ENCODE peak calls at places on chromosomes 5 and 9, in four cellular contexts. L is dorsolateral prefrontal cortex, Q is bronchial epithelial cell, M is D341Med. C is an unnamed sample.

GRCh38 chr5:130102995-130103394 is 198.7 kb downstream of the CHSY3 start:
- DNase-seq in M (no peak), Q (no peak), L (no peak), C (no peak)

GRCh38 chr5:118921946-118922345 is 66.4 kb downstream of the DTWD2 start:
- DNase-seq in Q (no peak), M (no peak), L (no peak), C (no peak)

GRCh38 chr9:5863092-5863746 is 27.5 kb upstream of the MLANA start:
- DNase-seq in Q (no peak), M (no peak), L (no peak), C (no peak)

GRCh38 chr5:65858316-65858715 is 68.1 kb upstream of the ERBIN start:
- DNase-seq in M (no peak), L (no peak), Q (peak; percentile 67), C (no peak)

GRCh38 chr9:32577316-32577715 is 4.4 kb upstream of the NDUFB6 start:
- DNase-seq in M (no peak), L (no peak), Q (no peak), C (no peak)

GRCh38 chr5:40652441-40653220 is 27.1 kb upstream of the PTGER4 start:
- DNase-seq in Q (no peak), L (no peak), M (no peak), C (no peak)

GRCh38 chr5:119682372-119682771 is 53.0 kb downstream of the FAM170A start:
- DNase-seq in L (no peak), M (no peak), Q (no peak), C (no peak)

GRCh38 chr5:34686762-34687268 is 30.7 kb downstream of the RAI14 start:
- DNase-seq in M (no peak), L (no peak), Q (peak; percentile 99), C (peak; percentile 94)

GRCh38 chr5:76716456-76717157 is 681 bp downstream of the F2R start:
- DNase-seq in L (no peak), M (peak; percentile 52), Q (no peak), C (no peak)

GRCh38 chr5:386432-387341 is 56.3 kb upstream of the EXOC3 start:
- DNase-seq in Q (no peak), L (peak; percentile 10), M (peak; percentile 13), C (no peak)

GRCh38 chr9:128061305-128061704 is 5.8 kb downstream of the NAIF1 start:
- DNase-seq in Q (no peak), M (no peak), L (no peak), C (no peak)

GRCh38 chr5:29905626-29906353 is 1287.7 kb upstream of the CDH6 start:
- DNase-seq in M (no peak), L (no peak), Q (no peak), C (no peak)

GRCh38 chr9:113148996-113149960 is 1.5 kb upstream of the SLC31A2 start:
- DNase-seq in L (no peak), M (no peak), Q (no peak), C (no peak)

GRCh38 chr5:16867585-16867953 is 68.5 kb downstream of the MYO10 start:
- DNase-seq in M (no peak), L (no peak), Q (no peak), C (no peak)

GRCh38 chr9:114655689-114656088 is 1.9 kb downstream of the TEX53 start:
- DNase-seq in L (no peak), Q (no peak), M (no peak), C (no peak)

GRCh38 chr5:77560677-77561263 is 68.7 kb upstream of the WDR41 start:
- DNase-seq in L (no peak), M (peak; percentile 51), Q (peak; percentile 51), C (no peak)

GRCh38 chr5:64569880-64570279 is 64.1 kb downstream of the RGS7BP start:
- DNase-seq in M (no peak), L (no peak), Q (peak; percentile 21), C (no peak)

GRCh38 chr5:38633505-38633904 is 77.1 kb upstream of the LIFR start:
- DNase-seq in L (no peak), M (no peak), Q (no peak), C (no peak)

GRCh38 chr5:114702731-114703130 is 340.9 kb downstream of the KCNN2 start:
- DNase-seq in L (no peak), M (no peak), Q (no peak), C (no peak)

GRCh38 chr5:84693256-84693655 is 308.6 kb upstream of the EDIL3 start:
- DNase-seq in M (no peak), Q (no peak), L (no peak), C (no peak)

GRCh38 chr5:135255461-135256178 is 143.4 kb downstream of the MACROH2A1 start:
- DNase-seq in L (no peak), Q (no peak), M (no peak), C (no peak)

GRCh38 chr5:65075623-65076250 is 307.0 kb downstream of the CWC27 start:
- DNase-seq in M (no peak), L (no peak), Q (no peak), C (no peak)

GRCh38 chr5:155408465-155408864 is 394.9 kb downstream of the KIF4B start:
- DNase-seq in M (no peak), Q (no peak), L (no peak), C (no peak)

GRCh38 chr5:24351285-24351684 is 293.5 kb downstream of the CDH10 start:
- DNase-seq in L (no peak), Q (no peak), M (no peak), C (no peak)

GRCh38 chr5:125874717-125875116 is 548.5 kb upstream of the GRAMD2B start:
- DNase-seq in M (no peak), Q (peak; percentile 34), L (no peak), C (no peak)

GRCh38 chr5:128534729-128535128 is 3.3 kb downstream of the FBN2 start:
- DNase-seq in Q (peak; percentile 17), M (no peak), L (no peak), C (no peak)

GRCh38 chr5:59158165-59158564 is 575.3 kb downstream of the RAB3C start:
- DNase-seq in L (no peak), Q (peak; percentile 68), M (no peak), C (no peak)

GRCh38 chr5:114903767-114904166 is 265.9 kb downstream of the TRIM36 start:
- DNase-seq in Q (no peak), L (no peak), M (no peak), C (no peak)

GRCh38 chr9:87599901-87600610 is 102.4 kb downstream of the DAPK1 start:
- DNase-seq in M (no peak), Q (peak; percentile 88), L (no peak), C (no peak)

GRCh38 chr9:85223506-85224108 is 518.1 kb downstream of the AGTPBP1 start:
- DNase-seq in L (no peak), M (no peak), Q (peak; percentile 72), C (no peak)

GRCh38 chr5:37665889-37666288 is 174.0 kb downstream of the GDNF start:
- DNase-seq in L (peak; percentile 33), Q (no peak), M (peak; percentile 41), C (peak; percentile 39)

GRCh38 chr5:69364414-69364813 is 4.9 kb downstream of the AK6 start:
- DNase-seq in L (no peak), Q (peak; percentile 17), M (peak; percentile 35), C (no peak)

GRCh38 chr9:129828969-129829368 is 5.0 kb upstream of the TOR1A start:
- DNase-seq in Q (no peak), M (no peak), L (no peak), C (no peak)

GRCh38 chr9:77534376-77535057 is 113.6 kb downstream of the GNA14 start:
- DNase-seq in Q (no peak), M (no peak), L (peak; percentile 69), C (no peak)

GRCh38 chr5:112024769-112025168 is 267.8 kb upstream of the NREP start:
- DNase-seq in M (no peak), L (no peak), Q (no peak), C (no peak)

GRCh38 chr5:178449163-178450060 is 140.8 kb downstream of the COL23A1 start:
- DNase-seq in M (no peak), L (no peak), Q (no peak), C (peak; percentile 22)

GRCh38 chr5:179607449-179607931 is 16.0 kb downstream of the HNRNPH1 start:
- DNase-seq in M (peak; percentile 74), Q (no peak), L (peak; percentile 78), C (no peak)

GRCh38 chr5:62334082-62334481 is 28.1 kb downstream of the KIF2A start:
- DNase-seq in M (no peak), L (no peak), Q (no peak), C (no peak)

C was measured in upper lobe of left lung.